ENCODE peak calls at places on chromosomes 7 and 10, in six cellular contexts. F is prostate gland, Q is neural progenitor cell, E is fibroblast of lung, X is PC-9, I is transverse colon. T is an unnamed sample.

GRCh38 chr10:48506147-48506917 is 98.5 kb downstream of the ARHGAP22 start:
- DNase-seq in F (no peak), Q (no peak), E (peak; percentile 54), X (peak; percentile 26), I (no peak), T (no peak)

GRCh38 chr7:42494722-42495121 is 257.7 kb upstream of the GLI3 start:
- DNase-seq in F (no peak), Q (no peak), E (no peak), X (no peak), I (no peak), T (no peak)

GRCh38 chr7:43531700-43532099 is 51.2 kb upstream of the STK17A start:
- DNase-seq in F (no peak), Q (no peak), E (no peak), X (no peak), I (no peak), T (no peak)

GRCh38 chr7:114047889-114048288 is 129.1 kb upstream of the PPP1R3A start:
- DNase-seq in F (no peak), Q (no peak), E (peak; percentile 85), X (no peak), I (no peak), T (peak; percentile 70)

GRCh38 chr10:132465889-132466519 is 69.0 kb downstream of the PWWP2B start:
- DNase-seq in F (no peak), Q (no peak), E (no peak), X (no peak), I (no peak), T (no peak)

GRCh38 chr7:1757601-1758000 is 87.5 kb downstream of the ELFN1 start:
- DNase-seq in F (no peak), Q (no peak), E (no peak), X (no peak), I (no peak), T (no peak)

GRCh38 chr10:85832988-85833387 is 533.6 kb downstream of the GRID1 start:
- DNase-seq in F (no peak), Q (no peak), E (no peak), X (no peak), I (no peak), T (no peak)

GRCh38 chr10:86661161-86662025 is 6.9 kb upstream of the LDB3 start:
- DNase-seq in F (no peak), Q (no peak), E (peak; percentile 28), X (no peak), I (no peak), T (no peak)

GRCh38 chr7:106283831-106284515 is 810 bp downstream of the NAMPT start:
- DNase-seq in F (peak; percentile 37), Q (no peak), E (peak; percentile 58), X (peak; percentile 37), I (peak; percentile 65), T (no peak)

GRCh38 chr7:108291791-108292440 is 161.8 kb upstream of the LAMB4 start:
- DNase-seq in F (no peak), Q (peak; percentile 42), E (peak; percentile 42), X (no peak), I (no peak), T (no peak)

GRCh38 chr7:92133133-92133736 is 1.0 kb downstream of the CYP51A1 start:
- DNase-seq in F (no peak), Q (no peak), E (peak; percentile 27), X (no peak), I (no peak), T (no peak)

GRCh38 chr7:68676789-68677535 is 921.3 kb upstream of the AUTS2 start:
- DNase-seq in F (no peak), Q (no peak), E (no peak), X (no peak), I (no peak), T (no peak)

GRCh38 chr7:22147113-22147512 is 201.4 kb upstream of the CDCA7L start:
- DNase-seq in F (no peak), Q (no peak), E (peak; percentile 55), X (no peak), I (no peak), T (no peak)

GRCh38 chr7:105268511-105269392 is 120.0 kb downstream of the SRPK2 start:
- DNase-seq in F (peak; percentile 30), Q (no peak), E (peak; percentile 80), X (no peak), I (no peak), T (no peak)

GRCh38 chr10:88152720-88153119 is 289.3 kb downstream of the PTEN start:
- DNase-seq in F (peak; percentile 29), Q (no peak), E (peak; percentile 77), X (peak; percentile 61), I (no peak), T (peak; percentile 99)

GRCh38 chr7:130009848-130010688 is 41.1 kb downstream of the ZC3HC1 start:
- DNase-seq in F (no peak), Q (no peak), E (peak; percentile 56), X (peak; percentile 82), I (peak; percentile 31), T (peak; percentile 64)

GRCh38 chr10:122331615-122332446 is 42.7 kb upstream of the PLEKHA1 start:
- DNase-seq in F (no peak), Q (no peak), E (no peak), X (no peak), I (no peak), T (no peak)

GRCh38 chr10:93152136-93152535 is 78.4 kb downstream of the CYP26A1 start:
- DNase-seq in F (no peak), Q (no peak), E (peak; percentile 11), X (no peak), I (no peak), T (peak; percentile 71)

GRCh38 chr10:52463831-52464230 is 149.8 kb downstream of the DKK1 start:
- DNase-seq in F (no peak), Q (peak; percentile 21), E (no peak), X (no peak), I (no peak), T (no peak)

GRCh38 chr10:70664702-70665195 is 7.6 kb upstream of the ADAMTS14 start:
- DNase-seq in F (no peak), Q (peak; percentile 28), E (peak; percentile 96), X (peak; percentile 51), I (no peak), T (peak; percentile 89)

GRCh38 chr7:28621369-28621807 is 209.1 kb downstream of the CREB5 start:
- DNase-seq in F (no peak), Q (no peak), E (no peak), X (no peak), I (no peak), T (no peak)

GRCh38 chr7:141198191-141198958 is 124.5 kb downstream of the TMEM178B start:
- DNase-seq in F (no peak), Q (no peak), E (no peak), X (no peak), I (no peak), T (no peak)

GRCh38 chr10:93272884-93273675 is 199.4 kb downstream of the CYP26A1 start:
- DNase-seq in F (no peak), Q (peak; percentile 67), E (no peak), X (no peak), I (no peak), T (no peak)

GRCh38 chr10:93417886-93418285 is 64.2 kb downstream of the MYOF start:
- DNase-seq in F (no peak), Q (no peak), E (no peak), X (peak; percentile 8), I (no peak), T (no peak)

GRCh38 chr10:60032723-60033122 is 126.4 kb upstream of the CCDC6 start:
- DNase-seq in F (peak; percentile 71), Q (peak; percentile 32), E (peak; percentile 62), X (peak; percentile 41), I (peak; percentile 60), T (peak; percentile 27)

GRCh38 chr7:117873933-117874530 is 791 bp upstream of the CTTNBP2 start:
- DNase-seq in F (no peak), Q (no peak), E (no peak), X (no peak), I (no peak), T (no peak)
- H3K4me3 ChIP-seq in F (peak overlapping the region; percentile 73), Q (peak overlapping the region; percentile 99), E (peak overlapping the region; percentile 39), X (no peak overlapping the region), I (peak overlapping the region; percentile 54), T (no peak overlapping the region)

DNA sequence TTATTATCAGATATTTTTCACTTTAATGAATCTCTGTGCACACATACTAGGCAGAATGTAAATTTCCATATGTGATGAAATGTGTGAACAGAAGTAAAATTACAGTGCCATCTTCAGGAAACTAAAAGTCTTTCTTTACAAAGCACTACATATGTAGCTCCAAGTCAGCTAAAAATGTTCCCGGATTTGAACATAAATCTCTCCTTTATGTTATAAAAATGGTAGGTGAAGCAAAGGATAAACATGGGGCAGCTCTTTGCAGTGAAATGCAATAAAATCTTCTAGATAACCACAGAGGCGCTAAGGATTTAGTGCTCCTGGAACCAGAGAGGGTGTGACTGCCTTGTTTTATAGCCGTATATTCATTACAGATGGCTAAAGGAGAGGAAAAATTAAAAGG is 104.9 kb upstream of the C7orf33 start:
- DNase-seq in F (no peak), Q (no peak), E (no peak), X (no peak), I (peak; percentile 13), T (no peak)
- TF ChIP-seq CTCF in F (peak; percentile 14), Q (no peak), E (no peak), X (peak; percentile 18), I (peak; percentile 21), T (no peak)

GRCh38 chr10:103856497-103857175 is 1.3 kb upstream of the SH3PXD2A start:
- DNase-seq in F (no peak), Q (no peak), E (no peak), X (no peak), I (no peak), T (no peak)

GRCh38 chr10:103855852-103856496 is 598 bp upstream of the SH3PXD2A start:
- DNase-seq in F (no peak), Q (peak; percentile 49), E (no peak), X (no peak), I (no peak), T (no peak)

GRCh38 chr10:103854687-103855423 is 521 bp downstream of the SH3PXD2A start:
- DNase-seq in F (no peak), Q (peak; percentile 63), E (peak; percentile 60), X (peak; percentile 16), I (peak; percentile 46), T (no peak)

GRCh38 chr10:103854265-103854686 is 1.1 kb downstream of the SH3PXD2A start:
- DNase-seq in F (no peak), Q (peak; percentile 65), E (peak; percentile 68), X (no peak), I (peak; percentile 41), T (no peak)

GRCh38 chr10:103855424-103855823 is at the start of gene SH3PXD2A:
- DNase-seq in F (peak; percentile 46), Q (peak; percentile 83), E (peak; percentile 34), X (peak; percentile 37), I (peak; percentile 57), T (no peak)
- H3K4me3 ChIP-seq in F (peak within 1 kb of the TSS; percentile 52), Q (peak within 1 kb of the TSS; percentile 67), E (peak within 1 kb of the TSS; percentile 83), X (peak within 1 kb of the TSS; percentile 59), I (peak within 1 kb of the TSS; percentile 86), T (peak within 1 kb of the TSS; percentile 88)

GRCh38 chr10:75596930-75597629 is 165.7 kb downstream of the LRMDA start:
- DNase-seq in F (no peak), Q (peak; percentile 24), E (no peak), X (no peak), I (no peak), T (no peak)

GRCh38 chr10:75589895-75590654 is 158.7 kb downstream of the LRMDA start:
- DNase-seq in F (no peak), Q (no peak), E (no peak), X (no peak), I (no peak), T (no peak)

GRCh38 chr10:75592888-75593643 is 161.6 kb downstream of the LRMDA start:
- DNase-seq in F (no peak), Q (no peak), E (no peak), X (no peak), I (no peak), T (no peak)

GRCh38 chr10:75592014-75592842 is 160.8 kb downstream of the LRMDA start:
- DNase-seq in F (no peak), Q (no peak), E (no peak), X (no peak), I (no peak), T (no peak)

GRCh38 chr10:75593690-75594556 is 162.5 kb downstream of the LRMDA start:
- DNase-seq in F (no peak), Q (peak; percentile 54), E (no peak), X (no peak), I (no peak), T (no peak)
- TF ChIP-seq CTCF in F (no peak), Q (peak; percentile 63), E (no peak), X (no peak), I (no peak), T (no peak)